ENCODE peak calls at places on chromosome 20, in five cellular contexts. One of them, this sample, is unnamed.
A peak's percentile ranks its signal among the peaks of the same experiment; 100 is the strongest.

GRCh38 chr20:58701431-58702160 is 9.0 kb downstream of the NPEPL1 start:
- DNase-seq in GM12878: no peak
- DNase-seq in HepG2: no peak
- DNase-seq in H1: no peak
- DNase-seq in HCT116: no peak
- DNase-seq in this sample: no peak

GRCh38 chr20:50663095-50663821 is 28.1 kb downstream of the RIPOR3 start:
- DNase-seq in GM12878: no peak
- DNase-seq in HepG2: peak; percentile 84
- DNase-seq in H1: no peak
- DNase-seq in HCT116: peak; percentile 36
- DNase-seq in this sample: no peak

GRCh38 chr20:34720266-34720665 is 16.1 kb downstream of the TP53INP2 start:
- DNase-seq in GM12878: no peak
- DNase-seq in HepG2: no peak
- DNase-seq in H1: no peak
- DNase-seq in HCT116: no peak
- DNase-seq in this sample: no peak

GRCh38 chr20:711526-711925 is 35.9 kb upstream of the SCRT2 start:
- DNase-seq in GM12878: no peak
- DNase-seq in HepG2: no peak
- DNase-seq in H1: no peak
- DNase-seq in HCT116: no peak
- DNase-seq in this sample: no peak

GRCh38 chr20:59022754-59023153 is 3.5 kb downstream of the TUBB1 start:
- DNase-seq in GM12878: no peak
- DNase-seq in HepG2: no peak
- DNase-seq in H1: no peak
- DNase-seq in HCT116: no peak
- DNase-seq in this sample: no peak

GRCh38 chr20:25341716-25342680 is 48.6 kb downstream of the ABHD12 start:
- DNase-seq in GM12878: no peak
- DNase-seq in HepG2: no peak
- DNase-seq in H1: no peak
- DNase-seq in HCT116: no peak
- DNase-seq in this sample: no peak

GRCh38 chr20:35129647-35130069 is 17.5 kb downstream of the EDEM2 start:
- DNase-seq in GM12878: no peak
- DNase-seq in HepG2: peak; percentile 75
- DNase-seq in H1: no peak
- DNase-seq in HCT116: no peak
- DNase-seq in this sample: no peak

GRCh38 chr20:61800359-61801064 is 265.2 kb downstream of the TAF4 start:
- DNase-seq in GM12878: no peak
- DNase-seq in HepG2: no peak
- DNase-seq in H1: no peak
- DNase-seq in HCT116: no peak
- DNase-seq in this sample: no peak

GRCh38 chr20:61939691-61940360 is 125.9 kb downstream of the TAF4 start:
- DNase-seq in GM12878: no peak
- DNase-seq in HepG2: no peak
- DNase-seq in H1: no peak
- DNase-seq in HCT116: no peak
- DNase-seq in this sample: no peak

GRCh38 chr20:22862645-22863230 is 172.4 kb upstream of the SSTR4 start:
- DNase-seq in GM12878: no peak
- DNase-seq in HepG2: no peak
- DNase-seq in H1: no peak
- DNase-seq in HCT116: no peak
- DNase-seq in this sample: peak; percentile 16

GRCh38 chr20:18705490-18705889 is 108.1 kb upstream of the SCP2D1 start:
- DNase-seq in GM12878: no peak
- DNase-seq in HepG2: no peak
- DNase-seq in H1: no peak
- DNase-seq in HCT116: no peak
- DNase-seq in this sample: no peak

GRCh38 chr20:1287306-1287705 is 21.2 kb downstream of the SNPH start:
- DNase-seq in GM12878: no peak
- DNase-seq in HepG2: no peak
- DNase-seq in H1: no peak
- DNase-seq in HCT116: no peak
- DNase-seq in this sample: no peak

GRCh38 chr20:48945840-48946514 is 24.5 kb downstream of the ARFGEF2 start:
- DNase-seq in GM12878: no peak
- DNase-seq in HepG2: no peak
- DNase-seq in H1: no peak
- DNase-seq in HCT116: peak; percentile 81
- DNase-seq in this sample: no peak

GRCh38 chr20:40897177-40897700 is 131.4 kb upstream of the TOP1 start:
- DNase-seq in GM12878: no peak
- DNase-seq in HepG2: no peak
- DNase-seq in H1: no peak
- DNase-seq in HCT116: no peak
- DNase-seq in this sample: no peak

GRCh38 chr20:11919571-11919970 is 1.9 kb downstream of the BTBD3 start:
- DNase-seq in GM12878: no peak
- DNase-seq in HepG2: no peak
- DNase-seq in H1: no peak
- DNase-seq in HCT116: no peak
- DNase-seq in this sample: no peak

GRCh38 chr20:62614961-62615680 is 27.2 kb upstream of the SLCO4A1 start:
- DNase-seq in GM12878: no peak
- DNase-seq in HepG2: no peak
- DNase-seq in H1: no peak
- DNase-seq in HCT116: no peak
- DNase-seq in this sample: no peak

GRCh38 chr20:58595167-58595566 is 55.9 kb upstream of the STX16 start:
- DNase-seq in GM12878: no peak
- DNase-seq in HepG2: no peak
- DNase-seq in H1: no peak
- DNase-seq in HCT116: no peak
- DNase-seq in this sample: no peak

GRCh38 chr20:61818746-61819483 is 246.8 kb downstream of the TAF4 start:
- DNase-seq in GM12878: no peak
- DNase-seq in HepG2: no peak
- DNase-seq in H1: no peak
- DNase-seq in HCT116: no peak
- DNase-seq in this sample: no peak

GRCh38 chr20:14477125-14477524 is 139.7 kb upstream of the FLRT3 start:
- DNase-seq in GM12878: no peak
- DNase-seq in HepG2: no peak
- DNase-seq in H1: no peak
- DNase-seq in HCT116: no peak
- DNase-seq in this sample: no peak

GRCh38 chr20:57498425-57499400 is 26.2 kb downstream of the CTCFL start:
- DNase-seq in GM12878: no peak
- DNase-seq in HepG2: no peak
- DNase-seq in H1: no peak
- DNase-seq in HCT116: peak; percentile 19
- DNase-seq in this sample: no peak

GRCh38 chr20:63545814-63546213 is 1.7 kb downstream of the SRMS start:
- DNase-seq in GM12878: no peak
- DNase-seq in HepG2: no peak
- DNase-seq in H1: no peak
- DNase-seq in HCT116: no peak
- DNase-seq in this sample: no peak

GRCh38 chr20:1860446-1860845 is 34.8 kb upstream of the SIRPA start:
- DNase-seq in GM12878: no peak
- DNase-seq in HepG2: no peak
- DNase-seq in H1: no peak
- DNase-seq in HCT116: no peak
- DNase-seq in this sample: no peak

GRCh38 chr20:25346349-25346748 is 44.3 kb downstream of the ABHD12 start:
- DNase-seq in GM12878: no peak
- DNase-seq in HepG2: no peak
- DNase-seq in H1: no peak
- DNase-seq in HCT116: no peak
- DNase-seq in this sample: no peak

DNA sequence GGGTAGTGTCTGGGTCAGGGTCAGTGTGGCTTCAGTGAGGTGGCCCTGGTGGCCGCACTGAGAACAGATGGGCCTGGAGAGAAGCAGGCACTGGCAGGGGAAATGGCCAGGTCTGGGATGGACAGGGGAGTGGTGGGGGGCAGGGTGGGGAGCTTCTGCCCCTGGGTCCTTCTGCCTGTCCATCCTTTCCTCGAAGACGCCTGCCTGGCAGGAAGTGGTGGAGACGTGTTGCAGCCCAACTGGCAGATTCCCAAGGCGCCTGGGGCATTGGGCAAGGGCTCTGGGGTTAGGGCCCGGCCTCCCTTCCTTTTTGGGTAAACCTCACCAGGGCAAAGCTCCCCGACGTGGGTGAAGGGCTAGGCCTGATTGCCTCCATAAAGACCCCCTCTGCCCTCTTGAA is 10.4 kb downstream of the SRC start:
- DNase-seq in GM12878: no peak
- DNase-seq in HepG2: no peak
- DNase-seq in H1: no peak
- DNase-seq in HCT116: no peak
- DNase-seq in this sample: no peak
- TF ChIP-seq MAX in GM12878: no peak
- TF ChIP-seq MAX in HepG2: no peak
- TF ChIP-seq MAX in H1: no peak
- TF ChIP-seq MAX in HCT116: no peak
- TF ChIP-seq MAX in this sample: no peak

DNA sequence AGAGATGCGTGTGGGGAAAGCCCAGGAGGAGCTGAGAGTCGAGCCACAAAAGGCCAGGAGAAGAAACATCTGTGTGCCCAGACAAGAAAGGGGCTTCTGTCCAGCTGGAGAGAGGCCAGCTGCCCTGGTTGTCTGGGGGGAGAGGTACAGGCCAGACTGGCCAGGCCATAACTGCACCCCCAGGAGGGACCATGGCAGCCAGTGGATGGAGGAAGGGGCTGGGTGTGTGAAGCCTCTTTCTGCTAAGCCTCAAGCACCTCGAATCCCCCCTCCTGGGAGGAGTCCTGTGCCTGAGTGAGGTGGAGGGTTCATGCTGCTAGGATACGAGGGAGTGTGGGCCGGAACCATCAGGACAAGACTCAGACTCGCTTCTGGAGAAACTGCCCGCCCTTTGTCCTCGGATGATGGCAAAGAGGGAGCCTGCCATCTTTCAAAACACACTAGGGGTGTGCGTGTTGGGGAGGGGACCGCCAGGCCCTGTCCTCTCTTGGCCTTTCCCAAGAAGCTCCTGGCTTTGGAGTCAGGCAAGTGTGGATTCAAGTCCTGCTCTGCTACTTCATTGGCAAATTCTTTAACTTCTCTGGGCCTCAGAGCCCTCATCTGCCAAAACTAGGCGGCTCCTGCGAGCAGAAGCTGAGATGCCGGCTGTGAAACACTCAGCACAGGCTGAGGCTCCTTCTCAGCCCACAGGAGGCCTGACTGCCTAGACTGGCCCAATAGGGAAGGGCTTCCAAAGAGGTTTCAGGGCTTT is 90.3 kb downstream of the ASXL1 start:
- DNase-seq in GM12878: no peak
- DNase-seq in HepG2: no peak
- DNase-seq in H1: no peak
- DNase-seq in HCT116: no peak
- DNase-seq in this sample: no peak
- TF ChIP-seq ZNF274 in GM12878: no peak
- TF ChIP-seq ZNF274 in HepG2: no peak
- TF ChIP-seq ZNF274 in H1: no peak
- TF ChIP-seq ZNF274 in HCT116: no peak
- TF ChIP-seq ZNF274 in this sample: no peak

DNA sequence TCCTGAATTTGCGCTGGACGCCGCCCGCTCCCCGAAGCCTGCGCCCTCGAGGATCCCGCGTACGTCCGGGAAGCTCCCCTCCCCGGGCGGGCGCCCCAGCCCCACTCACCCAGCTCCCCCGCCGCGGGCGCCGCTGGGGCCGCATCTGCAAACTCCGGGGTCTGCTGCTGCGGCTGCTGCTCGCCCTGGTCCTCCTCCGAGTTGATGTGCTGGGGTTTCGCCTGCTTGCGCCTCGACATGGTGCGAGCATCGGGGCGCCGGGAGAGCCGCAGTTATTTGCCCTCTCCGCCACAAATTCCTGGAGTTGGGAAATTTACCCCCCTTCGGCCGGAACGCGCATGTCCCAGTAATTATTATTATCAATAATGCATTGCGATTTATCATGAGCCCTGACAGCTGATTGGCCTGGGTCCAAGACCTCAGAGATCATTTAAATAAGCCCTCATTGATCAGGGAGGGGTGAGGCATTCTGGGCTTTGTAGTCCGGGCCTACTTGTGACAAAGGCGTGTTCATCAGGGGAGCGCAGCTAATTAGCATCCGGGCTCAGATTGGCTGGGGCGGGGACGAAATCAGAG is at the start of gene SALL4:
- DNase-seq in GM12878: no peak
- DNase-seq in HepG2: no peak
- DNase-seq in H1: peak; percentile 91
- DNase-seq in HCT116: no peak
- DNase-seq in this sample: no peak
- TF ChIP-seq MAX in GM12878: no peak
- TF ChIP-seq MAX in HepG2: peak; percentile 33
- TF ChIP-seq MAX in H1: no peak
- TF ChIP-seq MAX in HCT116: no peak
- TF ChIP-seq MAX in this sample: no peak

DNA sequence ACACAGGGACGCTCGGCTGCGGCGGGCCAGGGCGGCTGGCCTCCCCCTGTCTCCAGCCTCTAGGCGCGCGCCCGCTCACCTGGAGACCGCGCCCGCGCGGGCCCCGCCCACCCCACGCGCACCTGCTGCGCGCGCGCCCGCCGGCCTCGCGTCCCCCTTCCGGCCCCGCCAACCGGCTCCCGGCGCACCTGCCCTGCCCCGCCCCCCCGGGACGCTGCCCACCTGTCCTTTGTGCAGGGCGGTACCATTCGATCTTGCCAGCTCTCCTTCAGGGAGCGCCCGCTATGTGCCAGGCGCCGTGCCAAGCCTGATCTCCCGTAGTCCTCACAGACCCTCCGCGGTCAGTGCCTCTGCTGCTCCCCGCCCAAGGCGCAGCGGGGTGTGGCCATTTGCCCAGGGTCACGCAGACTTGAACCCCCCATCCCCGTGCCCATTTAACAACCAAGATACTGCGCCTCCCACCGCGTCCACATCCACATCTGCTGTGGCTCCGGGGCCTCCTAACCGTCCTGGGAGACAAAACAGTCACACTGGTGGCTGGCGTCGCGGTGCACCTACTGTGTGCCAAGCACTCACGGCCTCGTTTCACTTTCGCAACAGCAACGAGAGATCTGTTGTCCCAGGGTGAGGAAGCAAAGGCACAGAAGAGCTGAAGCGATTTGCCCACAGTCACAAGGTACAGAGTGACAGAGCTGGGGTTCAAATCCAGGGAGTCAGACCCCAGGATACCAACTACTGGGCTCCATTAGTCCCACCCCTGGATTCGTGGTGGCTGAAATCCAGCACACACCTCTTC is 48.1 kb downstream of the NOL4L start:
- DNase-seq in GM12878: no peak
- DNase-seq in HepG2: no peak
- DNase-seq in H1: no peak
- DNase-seq in HCT116: no peak
- DNase-seq in this sample: peak; percentile 47
- TF ChIP-seq ZNF274 in GM12878: no peak
- TF ChIP-seq ZNF274 in HepG2: peak; percentile 15
- TF ChIP-seq ZNF274 in H1: no peak
- TF ChIP-seq ZNF274 in HCT116: no peak
- TF ChIP-seq ZNF274 in this sample: no peak